ENCODE peak calls at places on chromosomes 3 and 15, in nine cellular contexts. One of them, this sample, is unnamed.

GRCh38 chr3:45929042-45929679 is 14.1 kb upstream of the CXCR6 start:
- DNase-seq in transverse colon: peak
- DNase-seq in stomach: peak
- DNase-seq in suprapubic skin: no peak
- DNase-seq in esophagus muscularis mucosa: no peak
- DNase-seq in ovary: no peak
- DNase-seq in SK-N-SH: peak
- DNase-seq in A549: peak
- DNase-seq in K562: peak
- DNase-seq in this sample: peak

GRCh38 chr3:11385908-11386307 is 113.7 kb downstream of the ATG7 start:
- DNase-seq in transverse colon: no peak
- DNase-seq in stomach: no peak
- DNase-seq in suprapubic skin: no peak
- DNase-seq in esophagus muscularis mucosa: no peak
- DNase-seq in ovary: no peak
- DNase-seq in SK-N-SH: no peak
- DNase-seq in A549: peak
- DNase-seq in K562: no peak
- DNase-seq in this sample: no peak

GRCh38 chr3:38453075-38453913 is at the start of gene ACVR2B:
- DNase-seq in transverse colon: peak
- DNase-seq in stomach: peak
- DNase-seq in suprapubic skin: peak
- DNase-seq in esophagus muscularis mucosa: no peak
- DNase-seq in ovary: peak
- DNase-seq in SK-N-SH: peak
- DNase-seq in A549: peak
- DNase-seq in K562: peak
- DNase-seq in this sample: peak

GRCh38 chr3:150483226-150483625 is 63.1 kb downstream of the SERP1 start:
- DNase-seq in transverse colon: no peak
- DNase-seq in stomach: no peak
- DNase-seq in suprapubic skin: no peak
- DNase-seq in esophagus muscularis mucosa: no peak
- DNase-seq in ovary: no peak
- DNase-seq in SK-N-SH: no peak
- DNase-seq in A549: no peak
- DNase-seq in K562: no peak
- DNase-seq in this sample: no peak

GRCh38 chr3:163924600-163924999 is 1153.7 kb downstream of the SI start:
- DNase-seq in transverse colon: no peak
- DNase-seq in stomach: peak
- DNase-seq in suprapubic skin: no peak
- DNase-seq in esophagus muscularis mucosa: no peak
- DNase-seq in ovary: no peak
- DNase-seq in SK-N-SH: no peak
- DNase-seq in A549: no peak
- DNase-seq in K562: no peak
- DNase-seq in this sample: no peak

GRCh38 chr15:45555914-45556608 is 31.1 kb upstream of the BLOC1S6 start:
- DNase-seq in transverse colon: no peak
- DNase-seq in stomach: no peak
- DNase-seq in suprapubic skin: no peak
- DNase-seq in esophagus muscularis mucosa: no peak
- DNase-seq in ovary: no peak
- DNase-seq in SK-N-SH: no peak
- DNase-seq in A549: no peak
- DNase-seq in K562: no peak
- DNase-seq in this sample: no peak

GRCh38 chr15:40578892-40579291 is 9.8 kb downstream of the RPUSD2 start:
- DNase-seq in transverse colon: no peak
- DNase-seq in stomach: no peak
- DNase-seq in suprapubic skin: no peak
- DNase-seq in esophagus muscularis mucosa: no peak
- DNase-seq in ovary: no peak
- DNase-seq in SK-N-SH: no peak
- DNase-seq in A549: no peak
- DNase-seq in K562: no peak
- DNase-seq in this sample: no peak

GRCh38 chr15:89361451-89362202 is 27.0 kb upstream of the POLG start:
- DNase-seq in transverse colon: peak
- DNase-seq in stomach: peak
- DNase-seq in suprapubic skin: no peak
- DNase-seq in esophagus muscularis mucosa: no peak
- DNase-seq in ovary: peak
- DNase-seq in SK-N-SH: peak
- DNase-seq in A549: peak
- DNase-seq in K562: peak
- DNase-seq in this sample: peak

GRCh38 chr3:87025636-87026035 is 34.7 kb upstream of the VGLL3 start:
- DNase-seq in transverse colon: no peak
- DNase-seq in stomach: no peak
- DNase-seq in suprapubic skin: no peak
- DNase-seq in esophagus muscularis mucosa: no peak
- DNase-seq in ovary: no peak
- DNase-seq in SK-N-SH: no peak
- DNase-seq in A549: no peak
- DNase-seq in K562: no peak
- DNase-seq in this sample: no peak

GRCh38 chr3:156818890-156819289 is 7.3 kb upstream of the LEKR1 start:
- DNase-seq in transverse colon: no peak
- DNase-seq in stomach: no peak
- DNase-seq in suprapubic skin: no peak
- DNase-seq in esophagus muscularis mucosa: no peak
- DNase-seq in ovary: no peak
- DNase-seq in SK-N-SH: no peak
- DNase-seq in A549: peak
- DNase-seq in K562: peak
- DNase-seq in this sample: no peak

GRCh38 chr15:44199393-44199792 is 4.3 kb upstream of the FRMD5 start:
- DNase-seq in transverse colon: no peak
- DNase-seq in stomach: no peak
- DNase-seq in suprapubic skin: no peak
- DNase-seq in esophagus muscularis mucosa: no peak
- DNase-seq in ovary: no peak
- DNase-seq in SK-N-SH: no peak
- DNase-seq in A549: no peak
- DNase-seq in K562: no peak
- DNase-seq in this sample: no peak

GRCh38 chr3:109899930-109900329 is 562.6 kb upstream of the DPPA4 start:
- DNase-seq in transverse colon: no peak
- DNase-seq in stomach: no peak
- DNase-seq in suprapubic skin: no peak
- DNase-seq in esophagus muscularis mucosa: no peak
- DNase-seq in ovary: no peak
- DNase-seq in SK-N-SH: no peak
- DNase-seq in A549: no peak
- DNase-seq in K562: no peak
- DNase-seq in this sample: no peak

GRCh38 chr15:92527197-92527596 is 128.4 kb downstream of the FAM174B start:
- DNase-seq in transverse colon: peak
- DNase-seq in stomach: peak
- DNase-seq in suprapubic skin: no peak
- DNase-seq in esophagus muscularis mucosa: no peak
- DNase-seq in ovary: peak
- DNase-seq in SK-N-SH: no peak
- DNase-seq in A549: no peak
- DNase-seq in K562: no peak
- DNase-seq in this sample: no peak

GRCh38 chr3:110900583-110900982 is 171.0 kb upstream of the NECTIN3 start:
- DNase-seq in transverse colon: no peak
- DNase-seq in stomach: no peak
- DNase-seq in suprapubic skin: no peak
- DNase-seq in esophagus muscularis mucosa: no peak
- DNase-seq in ovary: no peak
- DNase-seq in SK-N-SH: no peak
- DNase-seq in A549: no peak
- DNase-seq in K562: no peak
- DNase-seq in this sample: no peak

GRCh38 chr15:96893159-96893906 is 562.8 kb downstream of the NR2F2 start:
- DNase-seq in transverse colon: no peak
- DNase-seq in stomach: peak
- DNase-seq in suprapubic skin: no peak
- DNase-seq in esophagus muscularis mucosa: no peak
- DNase-seq in ovary: no peak
- DNase-seq in SK-N-SH: no peak
- DNase-seq in A549: peak
- DNase-seq in K562: no peak
- DNase-seq in this sample: no peak

GRCh38 chr3:35422826-35423601 is 216.3 kb upstream of the ARPP21 start:
- DNase-seq in transverse colon: no peak
- DNase-seq in stomach: no peak
- DNase-seq in suprapubic skin: no peak
- DNase-seq in esophagus muscularis mucosa: no peak
- DNase-seq in ovary: no peak
- DNase-seq in SK-N-SH: no peak
- DNase-seq in A549: no peak
- DNase-seq in K562: no peak
- DNase-seq in this sample: no peak
- H3K27ac ChIP-seq in transverse colon: no peak
- H3K27ac ChIP-seq in stomach: no peak
- H3K27ac ChIP-seq in suprapubic skin: no peak
- H3K27ac ChIP-seq in esophagus muscularis mucosa: no peak
- H3K27ac ChIP-seq in ovary: no peak
- H3K27ac ChIP-seq in SK-N-SH: no peak
- H3K27ac ChIP-seq in A549: no peak
- H3K27ac ChIP-seq in K562: no peak
- H3K27ac ChIP-seq in this sample: no peak

GRCh38 chr15:77486542-77487478 is 66.1 kb downstream of the HMG20A start:
- DNase-seq in transverse colon: no peak
- DNase-seq in stomach: no peak
- DNase-seq in suprapubic skin: no peak
- DNase-seq in esophagus muscularis mucosa: no peak
- DNase-seq in ovary: no peak
- DNase-seq in SK-N-SH: no peak
- DNase-seq in A549: no peak
- DNase-seq in K562: no peak
- DNase-seq in this sample: no peak
- H3K4me3 ChIP-seq in transverse colon: no peak
- H3K4me3 ChIP-seq in stomach: no peak
- H3K4me3 ChIP-seq in suprapubic skin: no peak
- H3K4me3 ChIP-seq in esophagus muscularis mucosa: no peak
- H3K4me3 ChIP-seq in ovary: no peak
- H3K4me3 ChIP-seq in SK-N-SH: no peak
- H3K4me3 ChIP-seq in A549: no peak
- H3K4me3 ChIP-seq in K562: no peak
- H3K4me3 ChIP-seq in this sample: no peak

GRCh38 chr3:41198046-41198445 is 1.3 kb upstream of the CTNNB1 start:
- DNase-seq in transverse colon: no peak
- DNase-seq in stomach: no peak
- DNase-seq in suprapubic skin: no peak
- DNase-seq in esophagus muscularis mucosa: no peak
- DNase-seq in ovary: no peak
- DNase-seq in SK-N-SH: no peak
- DNase-seq in A549: no peak
- DNase-seq in K562: no peak
- DNase-seq in this sample: no peak

GRCh38 chr3:41198526-41198925 is 779 bp upstream of the CTNNB1 start:
- DNase-seq in transverse colon: peak
- DNase-seq in stomach: peak
- DNase-seq in suprapubic skin: peak
- DNase-seq in esophagus muscularis mucosa: no peak
- DNase-seq in ovary: peak
- DNase-seq in SK-N-SH: no peak
- DNase-seq in A549: no peak
- DNase-seq in K562: peak
- DNase-seq in this sample: peak

GRCh38 chr3:41198950-41199865 is at the start of gene CTNNB1:
- DNase-seq in transverse colon: peak
- DNase-seq in stomach: peak
- DNase-seq in suprapubic skin: peak
- DNase-seq in esophagus muscularis mucosa: peak
- DNase-seq in ovary: peak
- DNase-seq in SK-N-SH: peak
- DNase-seq in A549: peak
- DNase-seq in K562: peak
- DNase-seq in this sample: peak

GRCh38 chr3:41200669-41201021 is 1.3 kb downstream of the CTNNB1 start:
- DNase-seq in transverse colon: peak
- DNase-seq in stomach: no peak
- DNase-seq in suprapubic skin: no peak
- DNase-seq in esophagus muscularis mucosa: no peak
- DNase-seq in ovary: no peak
- DNase-seq in SK-N-SH: no peak
- DNase-seq in A549: no peak
- DNase-seq in K562: peak
- DNase-seq in this sample: no peak

GRCh38 chr3:41199866-41200668 is 762 bp downstream of the CTNNB1 start:
- DNase-seq in transverse colon: peak
- DNase-seq in stomach: no peak
- DNase-seq in suprapubic skin: peak
- DNase-seq in esophagus muscularis mucosa: no peak
- DNase-seq in ovary: peak
- DNase-seq in SK-N-SH: peak
- DNase-seq in A549: no peak
- DNase-seq in K562: peak
- DNase-seq in this sample: no peak
- TF ChIP-seq EP300 in transverse colon: no peak
- TF ChIP-seq EP300 in stomach: no peak
- TF ChIP-seq EP300 in suprapubic skin: no peak
- TF ChIP-seq EP300 in esophagus muscularis mucosa: no peak
- TF ChIP-seq EP300 in ovary: no peak
- TF ChIP-seq EP300 in SK-N-SH: no peak
- TF ChIP-seq EP300 in A549: no peak
- TF ChIP-seq EP300 in K562: no peak
- TF ChIP-seq EP300 in this sample: no peak

GRCh38 chr3:55782806-55783205 is 295.7 kb upstream of the WNT5A start:
- DNase-seq in transverse colon: no peak
- DNase-seq in stomach: no peak
- DNase-seq in suprapubic skin: no peak
- DNase-seq in esophagus muscularis mucosa: peak
- DNase-seq in ovary: no peak
- DNase-seq in SK-N-SH: no peak
- DNase-seq in A549: no peak
- DNase-seq in K562: no peak
- DNase-seq in this sample: no peak

GRCh38 chr3:55780913-55781312 is 293.8 kb upstream of the WNT5A start:
- DNase-seq in transverse colon: no peak
- DNase-seq in stomach: no peak
- DNase-seq in suprapubic skin: no peak
- DNase-seq in esophagus muscularis mucosa: no peak
- DNase-seq in ovary: no peak
- DNase-seq in SK-N-SH: no peak
- DNase-seq in A549: no peak
- DNase-seq in K562: no peak
- DNase-seq in this sample: no peak

GRCh38 chr3:55775366-55775765 is 288.3 kb upstream of the WNT5A start:
- DNase-seq in transverse colon: no peak
- DNase-seq in stomach: no peak
- DNase-seq in suprapubic skin: no peak
- DNase-seq in esophagus muscularis mucosa: no peak
- DNase-seq in ovary: no peak
- DNase-seq in SK-N-SH: no peak
- DNase-seq in A549: no peak
- DNase-seq in K562: no peak
- DNase-seq in this sample: no peak

GRCh38 chr3:55782351-55782750 is 295.2 kb upstream of the WNT5A start:
- DNase-seq in transverse colon: no peak
- DNase-seq in stomach: peak
- DNase-seq in suprapubic skin: no peak
- DNase-seq in esophagus muscularis mucosa: peak
- DNase-seq in ovary: no peak
- DNase-seq in SK-N-SH: no peak
- DNase-seq in A549: no peak
- DNase-seq in K562: no peak
- DNase-seq in this sample: no peak

GRCh38 chr3:55779543-55779942 is 292.4 kb upstream of the WNT5A start:
- DNase-seq in transverse colon: no peak
- DNase-seq in stomach: no peak
- DNase-seq in suprapubic skin: no peak
- DNase-seq in esophagus muscularis mucosa: no peak
- DNase-seq in ovary: no peak
- DNase-seq in SK-N-SH: no peak
- DNase-seq in A549: no peak
- DNase-seq in K562: no peak
- DNase-seq in this sample: no peak
- H3K27ac ChIP-seq in transverse colon: no peak
- H3K27ac ChIP-seq in stomach: no peak
- H3K27ac ChIP-seq in suprapubic skin: no peak
- H3K27ac ChIP-seq in esophagus muscularis mucosa: no peak
- H3K27ac ChIP-seq in ovary: no peak
- H3K27ac ChIP-seq in SK-N-SH: no peak
- H3K27ac ChIP-seq in A549: no peak
- H3K27ac ChIP-seq in K562: no peak
- H3K27ac ChIP-seq in this sample: no peak